ENCODE peak calls at places on chromosomes 6 and 20, in four cellular contexts. One of them, this sample, is unnamed. For H3K36me3, the result is how much of the 10 kb centered on the place peaks cover.

GRCh38 chr6:119126826-119127225 is 48.4 kb upstream of the FAM184A start:
- DNase-seq in adrenal gland: no peak
- DNase-seq in stomach: no peak
- DNase-seq in heart left ventricle: no peak
- DNase-seq in this sample: no peak

GRCh38 chr6:80725156-80725930 is 618.9 kb downstream of the BCKDHB start:
- DNase-seq in stomach: no peak
- DNase-seq in adrenal gland: no peak
- DNase-seq in heart left ventricle: no peak
- DNase-seq in this sample: no peak

GRCh38 chr6:71332012-71332411 is 43.4 kb downstream of the OGFRL1 start:
- DNase-seq in stomach: no peak
- DNase-seq in heart left ventricle: no peak
- DNase-seq in adrenal gland: no peak
- DNase-seq in this sample: no peak

GRCh38 chr6:38518511-38519304 is 121.0 kb downstream of the BTBD9 start:
- DNase-seq in adrenal gland: no peak
- DNase-seq in stomach: no peak
- DNase-seq in heart left ventricle: no peak
- DNase-seq in this sample: no peak

GRCh38 chr6:24910331-24910849 is 25.4 kb downstream of the RIPOR2 start:
- DNase-seq in stomach: no peak
- DNase-seq in adrenal gland: no peak
- DNase-seq in heart left ventricle: peak
- DNase-seq in this sample: peak

GRCh38 chr6:115667478-115667996 is 393.2 kb downstream of the FRK start:
- DNase-seq in stomach: no peak
- DNase-seq in adrenal gland: no peak
- DNase-seq in heart left ventricle: no peak
- DNase-seq in this sample: no peak

GRCh38 chr20:36098364-36098763 is 56.2 kb upstream of the EPB41L1 start:
- DNase-seq in stomach: peak
- DNase-seq in heart left ventricle: no peak
- DNase-seq in adrenal gland: peak
- DNase-seq in this sample: no peak

GRCh38 chr20:24773168-24773567 is 175.9 kb upstream of the CST7 start:
- DNase-seq in adrenal gland: no peak
- DNase-seq in heart left ventricle: no peak
- DNase-seq in stomach: no peak
- DNase-seq in this sample: no peak

GRCh38 chr6:160301341-160301740 is 42.7 kb upstream of the SLC22A2 start:
- DNase-seq in adrenal gland: no peak
- DNase-seq in heart left ventricle: no peak
- DNase-seq in stomach: no peak
- DNase-seq in this sample: no peak

GRCh38 chr6:163984446-163984936 is 570.0 kb downstream of the QKI start:
- DNase-seq in heart left ventricle: no peak
- DNase-seq in stomach: no peak
- DNase-seq in adrenal gland: no peak
- DNase-seq in this sample: no peak

GRCh38 chr6:155050311-155050710 is 55.2 kb downstream of the TIAM2 start:
- DNase-seq in adrenal gland: no peak
- DNase-seq in stomach: no peak
- DNase-seq in heart left ventricle: no peak
- DNase-seq in this sample: no peak

GRCh38 chr20:1500496-1500895 is 9.3 kb upstream of the SIRPB2 start:
- DNase-seq in adrenal gland: no peak
- DNase-seq in heart left ventricle: no peak
- DNase-seq in stomach: no peak
- DNase-seq in this sample: no peak

GRCh38 chr6:126947070-126947469 is 171.4 kb upstream of the RSPO3 start:
- DNase-seq in adrenal gland: peak
- DNase-seq in heart left ventricle: no peak
- DNase-seq in stomach: no peak
- DNase-seq in this sample: peak

GRCh38 chr6:834879-835278 is 141.9 kb upstream of the EXOC2 start:
- DNase-seq in stomach: no peak
- DNase-seq in adrenal gland: no peak
- DNase-seq in heart left ventricle: no peak
- DNase-seq in this sample: no peak

GRCh38 chr6:145148392-145149175 is 586.7 kb downstream of the EPM2A start:
- DNase-seq in heart left ventricle: no peak
- DNase-seq in stomach: peak
- DNase-seq in adrenal gland: peak
- DNase-seq in this sample: no peak

GRCh38 chr6:89843070-89843469 is 13.4 kb downstream of the CASP8AP2 start:
- DNase-seq in heart left ventricle: no peak
- DNase-seq in stomach: no peak
- DNase-seq in adrenal gland: no peak
- DNase-seq in this sample: no peak

GRCh38 chr6:21305827-21306469 is 287.6 kb upstream of the SOX4 start:
- DNase-seq in adrenal gland: no peak
- DNase-seq in heart left ventricle: no peak
- DNase-seq in stomach: no peak
- DNase-seq in this sample: no peak

GRCh38 chr6:100506651-100507050 is 41.9 kb upstream of the SIM1 start:
- DNase-seq in heart left ventricle: no peak
- DNase-seq in adrenal gland: no peak
- DNase-seq in stomach: no peak
- DNase-seq in this sample: no peak

GRCh38 chr6:147382945-147383554 is 125.4 kb upstream of the SAMD5 start:
- DNase-seq in stomach: no peak
- DNase-seq in heart left ventricle: no peak
- DNase-seq in adrenal gland: no peak
- DNase-seq in this sample: no peak

GRCh38 chr6:85008311-85009015 is 244.1 kb upstream of the TBX18 start:
- DNase-seq in adrenal gland: no peak
- DNase-seq in heart left ventricle: no peak
- DNase-seq in stomach: no peak
- DNase-seq in this sample: no peak

GRCh38 chr6:7787137-7787575 is 61.3 kb downstream of the BMP6 start:
- DNase-seq in heart left ventricle: no peak
- DNase-seq in stomach: no peak
- DNase-seq in adrenal gland: peak
- DNase-seq in this sample: peak

GRCh38 chr20:22663528-22664025 is 79.2 kb upstream of the FOXA2 start:
- DNase-seq in stomach: no peak
- DNase-seq in adrenal gland: no peak
- DNase-seq in heart left ventricle: no peak
- DNase-seq in this sample: no peak

GRCh38 chr6:50380409-50381105 is 330.8 kb upstream of the DEFB112 start:
- DNase-seq in stomach: no peak
- DNase-seq in adrenal gland: no peak
- DNase-seq in heart left ventricle: no peak
- DNase-seq in this sample: no peak

GRCh38 chr20:60272790-60273189 is 314.6 kb downstream of the CDH26 start:
- DNase-seq in stomach: no peak
- DNase-seq in heart left ventricle: no peak
- DNase-seq in adrenal gland: no peak
- DNase-seq in this sample: no peak

GRCh38 chr6:156883497-156884252 is 106.5 kb downstream of the ARID1B start:
- DNase-seq in stomach: peak
- DNase-seq in adrenal gland: no peak
- DNase-seq in heart left ventricle: no peak
- DNase-seq in this sample: no peak

GRCh38 chr6:30500421-30501069 is 11.2 kb downstream of the HLA-E start:
- DNase-seq in heart left ventricle: no peak
- DNase-seq in adrenal gland: no peak
- DNase-seq in stomach: no peak
- DNase-seq in this sample: no peak

GRCh38 chr6:17871836-17872235 is 115.6 kb downstream of the KIF13A start:
- DNase-seq in adrenal gland: no peak
- DNase-seq in heart left ventricle: no peak
- DNase-seq in stomach: no peak
- DNase-seq in this sample: no peak

GRCh38 chr6:1107578-1107977 is 204.3 kb upstream of the FOXQ1 start:
- DNase-seq in adrenal gland: no peak
- DNase-seq in heart left ventricle: no peak
- DNase-seq in stomach: no peak
- DNase-seq in this sample: no peak

GRCh38 chr6:43814111-43814510 is 44.1 kb downstream of the VEGFA start:
- DNase-seq in stomach: no peak
- DNase-seq in adrenal gland: no peak
- DNase-seq in heart left ventricle: no peak
- DNase-seq in this sample: no peak

GRCh38 chr6:43811101-43812099 is 41.4 kb downstream of the VEGFA start:
- DNase-seq in adrenal gland: no peak
- DNase-seq in heart left ventricle: no peak
- DNase-seq in stomach: no peak
- DNase-seq in this sample: no peak

GRCh38 chr6:43814865-43815264 is 44.9 kb downstream of the VEGFA start:
- DNase-seq in heart left ventricle: no peak
- DNase-seq in stomach: no peak
- DNase-seq in adrenal gland: no peak
- DNase-seq in this sample: no peak

GRCh38 chr6:43809417-43810305 is 39.6 kb downstream of the VEGFA start:
- DNase-seq in heart left ventricle: no peak
- DNase-seq in adrenal gland: peak
- DNase-seq in stomach: peak
- DNase-seq in this sample: no peak

GRCh38 chr6:43812850-43813584 is 43.0 kb downstream of the VEGFA start:
- DNase-seq in stomach: peak
- DNase-seq in adrenal gland: no peak
- DNase-seq in heart left ventricle: no peak
- DNase-seq in this sample: no peak
- TF ChIP-seq POLR2A in stomach: no peak
- TF ChIP-seq POLR2A in adrenal gland: no peak
- TF ChIP-seq POLR2A in heart left ventricle: no peak
- TF ChIP-seq POLR2A in this sample: no peak

GRCh38 chr20:33034115-33034514 is 2.7 kb downstream of the BPIFB6 start:
- DNase-seq in adrenal gland: no peak
- DNase-seq in stomach: no peak
- DNase-seq in heart left ventricle: no peak
- DNase-seq in this sample: no peak

GRCh38 chr20:33042430-33042829 is 11.0 kb downstream of the BPIFB6 start:
- DNase-seq in adrenal gland: no peak
- DNase-seq in stomach: no peak
- DNase-seq in heart left ventricle: no peak
- DNase-seq in this sample: no peak

GRCh38 chr20:33034901-33035492 is 3.5 kb downstream of the BPIFB6 start:
- DNase-seq in heart left ventricle: no peak
- DNase-seq in adrenal gland: no peak
- DNase-seq in stomach: no peak
- DNase-seq in this sample: no peak

GRCh38 chr20:33037456-33037855 is 6.0 kb downstream of the BPIFB6 start:
- DNase-seq in adrenal gland: no peak
- DNase-seq in stomach: no peak
- DNase-seq in heart left ventricle: no peak
- DNase-seq in this sample: no peak

DNA sequence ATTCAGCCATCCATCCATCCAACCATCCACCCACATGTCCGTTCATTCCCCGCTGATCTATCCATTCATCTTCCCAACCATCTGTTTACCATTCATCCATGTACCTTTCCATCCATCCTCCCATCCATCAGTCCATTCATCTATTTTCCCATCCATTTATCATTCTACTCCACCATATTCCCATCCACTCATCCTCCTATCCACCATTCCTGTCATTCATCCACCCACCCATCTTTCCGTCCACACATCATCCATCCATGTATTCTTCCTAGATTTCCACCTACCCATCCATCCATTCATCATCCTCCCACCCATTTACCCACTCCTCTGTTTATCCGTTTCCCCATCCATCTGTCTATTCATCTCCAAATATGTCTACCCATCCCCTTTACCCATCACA is 6.8 kb downstream of the BPIFB6 start:
- DNase-seq in heart left ventricle: no peak
- DNase-seq in adrenal gland: no peak
- DNase-seq in stomach: no peak
- DNase-seq in this sample: no peak
- H3K36me3 ChIP-seq in heart left ventricle: under half
- H3K36me3 ChIP-seq in adrenal gland: under half
- H3K36me3 ChIP-seq in stomach: under half
- H3K36me3 ChIP-seq in this sample: under half

GRCh38 chr6:37243816-37244370 is 13.7 kb upstream of the TBC1D22B start:
- DNase-seq in heart left ventricle: no peak
- DNase-seq in stomach: no peak
- DNase-seq in adrenal gland: no peak
- DNase-seq in this sample: no peak
- TF ChIP-seq POLR2A in heart left ventricle: no peak
- TF ChIP-seq POLR2A in stomach: no peak
- TF ChIP-seq POLR2A in adrenal gland: no peak
- TF ChIP-seq POLR2A in this sample: no peak

DNA sequence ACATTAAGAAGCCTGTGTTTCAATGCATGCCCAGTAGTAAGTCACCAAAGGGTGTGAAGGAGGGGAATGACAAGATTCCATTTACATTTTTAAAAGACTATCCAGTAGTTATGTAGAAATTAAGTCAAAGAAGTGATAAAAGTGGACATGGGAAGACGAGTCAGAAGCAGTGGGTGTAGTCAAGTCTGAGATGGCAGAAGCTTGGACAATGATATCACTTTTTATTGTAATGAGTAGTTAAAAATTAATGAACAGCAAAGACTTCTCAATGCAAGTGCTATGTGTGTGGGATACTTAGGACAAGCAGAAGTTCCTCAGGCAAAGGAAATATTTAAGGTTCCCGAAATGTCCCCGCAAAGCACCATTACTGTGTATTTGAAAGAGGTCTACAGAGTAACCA is 156.0 kb downstream of the DST start:
- DNase-seq in adrenal gland: no peak
- DNase-seq in stomach: no peak
- DNase-seq in heart left ventricle: no peak
- DNase-seq in this sample: no peak
- H3K36me3 ChIP-seq in adrenal gland: under half
- H3K36me3 ChIP-seq in stomach: half or more
- H3K36me3 ChIP-seq in heart left ventricle: half or more
- H3K36me3 ChIP-seq in this sample: under half